ENCODE peak calls at places on chromosomes 13 and 19, in five cellular contexts. H, X, L, K and O are unnamed samples.

GRCh38 chr19:41223431-41224234 is 4.6 kb downstream of the AXL start:
- DNase-seq in H (peak; percentile 60), X (no peak), L (peak; percentile 57), K (peak; percentile 93), O (peak; percentile 93)

GRCh38 chr19:55000761-55001160 is 34.6 kb downstream of the NLRP2 start:
- DNase-seq in H (no peak), X (no peak), L (no peak), K (no peak), O (no peak)

GRCh38 chr19:14156971-14157717 is 20.8 kb upstream of the ASF1B start:
- DNase-seq in H (no peak), X (no peak), L (no peak), K (no peak), O (no peak)

GRCh38 chr19:35437152-35437951 is 10.7 kb upstream of the FFAR2 start:
- DNase-seq in H (no peak), X (no peak), L (no peak), K (no peak), O (no peak)

GRCh38 chr13:51659276-51660127 is 75.2 kb downstream of the WDFY2 start:
- DNase-seq in H (no peak), X (no peak), L (peak; percentile 56), K (no peak), O (no peak)

GRCh38 chr19:53944416-53944815 is 18.3 kb upstream of the CACNG8 start:
- DNase-seq in H (no peak), X (no peak), L (no peak), K (no peak), O (no peak)

GRCh38 chr19:7605490-7606222 is 10.0 kb downstream of the CAMSAP3 start:
- DNase-seq in H (no peak), X (peak; percentile 69), L (peak; percentile 57), K (peak; percentile 90), O (peak; percentile 12)

GRCh38 chr19:49932731-49933131 is 3.4 kb upstream of the NUP62 start:
- DNase-seq in H (no peak), X (peak; percentile 39), L (no peak), K (no peak), O (no peak)

GRCh38 chr13:113117335-113117872 is 5.2 kb upstream of the F10 start:
- DNase-seq in H (no peak), X (no peak), L (no peak), K (no peak), O (no peak)

GRCh38 chr19:6126335-6126974 is 9.0 kb upstream of the ACSBG2 start:
- DNase-seq in H (peak; percentile 32), X (no peak), L (peak; percentile 67), K (peak; percentile 61), O (peak; percentile 72)

GRCh38 chr13:71865858-71866172 is 1.2 kb downstream of the DACH1 start:
- DNase-seq in H (no peak), X (no peak), L (no peak), K (no peak), O (no peak)

GRCh38 chr13:50248537-50249521 is 233.6 kb downstream of the KCNRG start:
- DNase-seq in H (no peak), X (no peak), L (no peak), K (no peak), O (no peak)

GRCh38 chr13:76632388-76633044 is 253.7 kb downstream of the KCTD12 start:
- DNase-seq in H (no peak), X (no peak), L (no peak), K (no peak), O (no peak)

GRCh38 chr19:54312436-54313362 is at the start of gene LILRA5:
- DNase-seq in H (no peak), X (no peak), L (no peak), K (no peak), O (no peak)

GRCh38 chr13:85492283-85492682 is 306.9 kb downstream of the SLITRK6 start:
- DNase-seq in H (no peak), X (no peak), L (no peak), K (no peak), O (no peak)

GRCh38 chr19:9324584-9324962 is 594 bp downstream of the ZNF559 start:
- DNase-seq in H (no peak), X (no peak), L (no peak), K (no peak), O (no peak)

GRCh38 chr13:30759748-30760147 is 24.4 kb downstream of the ALOX5AP start:
- DNase-seq in H (no peak), X (no peak), L (no peak), K (no peak), O (no peak)

GRCh38 chr13:80037505-80037888 is 303.4 kb downstream of the SPRY2 start:
- DNase-seq in H (peak; percentile 83), X (no peak), L (no peak), K (peak; percentile 25), O (peak; percentile 67)

GRCh38 chr13:44719857-44720671 is 143.9 kb upstream of the TSC22D1 start:
- DNase-seq in H (peak; percentile 68), X (no peak), L (no peak), K (no peak), O (peak; percentile 98)

GRCh38 chr13:113001251-113002140 is 32.5 kb downstream of the MCF2L start:
- DNase-seq in H (peak; percentile 22), X (no peak), L (peak; percentile 47), K (no peak), O (no peak)